ENCODE peak calls at places on chromosome 15, in six cellular contexts. N is SK-N-SH, D is hepatocyte, V is cardiac muscle cell, T is Caco-2, L is heart right ventricle. M is an unnamed sample.

GRCh38 chr15:28103831-28104230 is 4.7 kb upstream of the OCA2 start:
- DNase-seq in N (no peak), D (no peak), V (no peak), T (no peak), L (no peak), M (no peak)

GRCh38 chr15:44194397-44195150 is 497 bp downstream of the FRMD5 start:
- DNase-seq in N (peak; percentile 73), D (peak; percentile 73), V (peak; percentile 34), T (peak; percentile 41), L (peak; percentile 20), M (peak; percentile 9)

GRCh38 chr15:71761649-71762048 is 48.7 kb upstream of the NR2E3 start:
- DNase-seq in N (no peak), D (peak; percentile 73), V (no peak), T (no peak), L (no peak), M (no peak)

GRCh38 chr15:99438691-99439523 is 126.9 kb upstream of the MEF2A start:
- DNase-seq in N (no peak), D (no peak), V (no peak), T (no peak), L (no peak), M (no peak)

GRCh38 chr15:26134812-26135211 is 271.7 kb upstream of the ATP10A start:
- DNase-seq in N (no peak), D (no peak), V (no peak), T (no peak), L (no peak), M (no peak)

GRCh38 chr15:59887211-59887610 is 116.9 kb upstream of the FOXB1 start:
- DNase-seq in N (no peak), D (no peak), V (no peak), T (no peak), L (no peak), M (no peak)

GRCh38 chr15:49831206-49831965 is 210.5 kb downstream of the DTWD1 start:
- DNase-seq in N (no peak), D (peak; percentile 19), V (no peak), T (no peak), L (peak; percentile 22), M (peak; percentile 63)

GRCh38 chr15:43285609-43286037 is 18.9 kb upstream of the TGM5 start:
- DNase-seq in N (peak; percentile 80), D (peak; percentile 84), V (peak; percentile 68), T (peak; percentile 46), L (no peak), M (no peak)

GRCh38 chr15:89472785-89473256 is 23.6 kb downstream of the RHCG start:
- DNase-seq in N (peak; percentile 91), D (peak; percentile 63), V (peak; percentile 84), T (peak; percentile 80), L (no peak), M (no peak)

GRCh38 chr15:88603885-88604284 is 17.3 kb upstream of the AEN start:
- DNase-seq in N (no peak), D (no peak), V (no peak), T (no peak), L (no peak), M (no peak)

GRCh38 chr15:90564109-90564508 is 34.4 kb downstream of the CRTC3 start:
- DNase-seq in N (no peak), D (no peak), V (no peak), T (no peak), L (no peak), M (no peak)

GRCh38 chr15:64651573-64652260 is 123.7 kb downstream of the RBPMS2 start:
- DNase-seq in N (no peak), D (peak; percentile 73), V (no peak), T (peak; percentile 69), L (no peak), M (no peak)

GRCh38 chr15:65084500-65085206 is 8.1 kb downstream of the KBTBD13 start:
- DNase-seq in N (no peak), D (no peak), V (no peak), T (no peak), L (no peak), M (peak; percentile 36)

GRCh38 chr15:32131803-32132202 is 101.5 kb downstream of the CHRNA7 start:
- DNase-seq in N (no peak), D (no peak), V (no peak), T (no peak), L (no peak), M (no peak)

GRCh38 chr15:29889545-29890329 is 67.5 kb upstream of the TJP1 start:
- DNase-seq in N (no peak), D (no peak), V (no peak), T (no peak), L (no peak), M (no peak)

GRCh38 chr15:38520035-38520434 is 44.6 kb downstream of the RASGRP1 start:
- DNase-seq in N (no peak), D (no peak), V (no peak), T (no peak), L (no peak), M (no peak)

GRCh38 chr15:98904466-98905048 is 103.0 kb downstream of the PGPEP1L start:
- DNase-seq in N (peak; percentile 84), D (peak; percentile 53), V (no peak), T (peak; percentile 57), L (no peak), M (no peak)

GRCh38 chr15:89068325-89068784 is 19.9 kb upstream of the ABHD2 start:
- DNase-seq in N (no peak), D (no peak), V (no peak), T (no peak), L (no peak), M (no peak)

GRCh38 chr15:63679588-63679987 is 82.4 kb downstream of the FBXL22 start:
- DNase-seq in N (no peak), D (no peak), V (no peak), T (no peak), L (no peak), M (no peak)

GRCh38 chr15:33860749-33861148 is 107.5 kb upstream of the CHRM5 start:
- DNase-seq in N (no peak), D (no peak), V (no peak), T (no peak), L (no peak), M (no peak)

GRCh38 chr15:58492661-58493397 is 61.0 kb downstream of the LIPC start:
- DNase-seq in N (no peak), D (no peak), V (no peak), T (no peak), L (no peak), M (no peak)

GRCh38 chr15:99016680-99017321 is 9.2 kb upstream of the PGPEP1L start:
- DNase-seq in N (peak; percentile 42), D (no peak), V (no peak), T (no peak), L (peak; percentile 25), M (peak; percentile 52)

GRCh38 chr15:79067434-79067833 is 23.1 kb downstream of the RASGRF1 start:
- DNase-seq in N (no peak), D (peak; percentile 67), V (no peak), T (no peak), L (no peak), M (no peak)

GRCh38 chr15:70319466-70319865 is 221.7 kb upstream of the TLE3 start:
- DNase-seq in N (no peak), D (no peak), V (no peak), T (no peak), L (no peak), M (no peak)

GRCh38 chr15:89150286-89150685 is 62.0 kb downstream of the ABHD2 start:
- DNase-seq in N (no peak), D (no peak), V (no peak), T (no peak), L (no peak), M (no peak)

GRCh38 chr15:40906947-40907802 is 12.9 kb downstream of the VPS18 start:
- DNase-seq in N (peak; percentile 72), D (peak; percentile 52), V (no peak), T (no peak), L (peak; percentile 68), M (peak; percentile 81)
- H3K4me1 ChIP-seq in N (peaks cover 46% of the 10 kb centered on the region), D (peaks cover 56% of the 10 kb centered on the region), V (peaks cover 5% of the 10 kb centered on the region), T (peaks cover 28% of the 10 kb centered on the region), L (peaks cover 78% of the 10 kb centered on the region), M (peaks cover 30% of the 10 kb centered on the region)

GRCh38 chr15:73993211-73993994 is 1.1 kb upstream of the PML start:
- DNase-seq in N (no peak), D (no peak), V (no peak), T (no peak), L (no peak), M (no peak)
- H3K4me3 ChIP-seq in N (peak overlapping the region; percentile 82), D (no peak overlapping the region), V (no peak overlapping the region), T (peak overlapping the region; percentile 86), L (no peak overlapping the region), M (no peak overlapping the region)

GRCh38 chr15:75695206-75695605 is 17.4 kb downstream of the CSPG4 start:
- DNase-seq in N (no peak), D (peak; percentile 46), V (no peak), T (no peak), L (no peak), M (no peak)

GRCh38 chr15:75694241-75695182 is 18.1 kb downstream of the CSPG4 start:
- DNase-seq in N (peak; percentile 86), D (peak; percentile 90), V (peak; percentile 70), T (no peak), L (peak; percentile 75), M (peak; percentile 86)

GRCh38 chr15:75695634-75696302 is 16.9 kb downstream of the CSPG4 start:
- DNase-seq in N (no peak), D (no peak), V (no peak), T (no peak), L (no peak), M (no peak)

GRCh38 chr15:75696303-75696657 is 16.4 kb downstream of the CSPG4 start:
- DNase-seq in N (no peak), D (no peak), V (no peak), T (no peak), L (no peak), M (no peak)

GRCh38 chr15:75693501-75694240 is 19.0 kb downstream of the CSPG4 start:
- DNase-seq in N (no peak), D (no peak), V (no peak), T (no peak), L (no peak), M (no peak)
- H3K4me1 ChIP-seq in N (peaks cover 48% of the 10 kb centered on the region), D (peaks cover 22% of the 10 kb centered on the region), V (peaks cover 12% of the 10 kb centered on the region), T (no peaks in the 10 kb centered on the region), L (peaks cover 55% of the 10 kb centered on the region), M (peaks cover 4% of the 10 kb centered on the region)

GRCh38 chr15:100928632-100929280 is 9.6 kb downstream of the LRRK1 start:
- DNase-seq in N (no peak), D (no peak), V (no peak), T (peak; percentile 70), L (no peak), M (no peak)

GRCh38 chr15:100929641-100930042 is 10.5 kb downstream of the LRRK1 start:
- DNase-seq in N (no peak), D (no peak), V (peak; percentile 37), T (peak; percentile 51), L (no peak), M (no peak)

GRCh38 chr15:100932676-100933348 is 13.7 kb downstream of the LRRK1 start:
- DNase-seq in N (no peak), D (no peak), V (no peak), T (no peak), L (no peak), M (no peak)

GRCh38 chr15:100931143-100931890 is 12.2 kb downstream of the LRRK1 start:
- DNase-seq in N (no peak), D (no peak), V (no peak), T (no peak), L (no peak), M (no peak)

DNA sequence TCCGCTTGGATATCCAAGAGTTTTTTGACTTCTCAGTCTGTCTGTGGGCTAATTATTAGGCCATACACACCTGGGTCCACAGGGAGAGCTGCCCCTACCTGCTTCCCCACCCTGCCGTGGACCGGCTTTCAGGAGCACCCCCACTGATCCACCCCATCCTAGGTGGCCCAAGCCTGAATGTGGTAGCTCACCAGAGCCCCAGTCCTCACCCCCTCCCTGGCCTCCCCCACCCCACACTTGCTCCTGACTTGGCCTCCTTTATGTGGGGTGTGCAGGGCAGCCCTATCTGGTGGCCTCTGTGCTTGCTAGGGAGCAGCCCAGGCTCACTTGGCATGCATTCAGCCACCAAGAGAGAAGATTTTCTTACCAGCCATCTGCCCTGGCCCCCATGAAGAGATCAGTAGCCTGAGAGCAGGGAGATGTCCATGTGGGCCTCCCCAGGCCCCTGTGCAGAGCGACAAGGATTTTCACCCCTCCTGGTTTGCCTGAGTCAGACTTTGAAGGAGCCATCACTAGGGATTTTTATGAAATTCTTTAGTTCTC is 11.2 kb downstream of the LRRK1 start:
- DNase-seq in N (no peak), D (no peak), V (no peak), T (no peak), L (no peak), M (no peak)
- H3K4me3 ChIP-seq in N (no peak overlapping the region), D (no peak overlapping the region), V (no peak overlapping the region), T (no peak overlapping the region), L (no peak overlapping the region), M (no peak overlapping the region)